ENCODE peak calls at places on chromosomes 13 and 19, in eight cellular contexts. F is A549, H is PC-3, O is body of pancreas, I is spleen, M is AG04450, C is HCT116, A is heart left ventricle. U is an unnamed sample.

GRCh38 chr13:24032252-24032651 is 128.3 kb upstream of the SPATA13 start:
- DNase-seq in F (no peak), H (no peak), O (no peak), I (no peak), M (peak), C (no peak), A (no peak), U (no peak)

GRCh38 chr19:2969104-2969504 is 8.3 kb upstream of the TLE6 start:
- DNase-seq in F (no peak), H (no peak), O (peak), I (no peak), M (no peak), C (no peak), A (peak), U (peak)

GRCh38 chr19:52343548-52343947 is 7.5 kb downstream of the ZNF610 start:
- DNase-seq in F (peak), H (peak), O (peak), I (no peak), M (no peak), C (peak), A (peak), U (peak)

GRCh38 chr19:55391702-55392615 is 6.2 kb downstream of the RPL28 start:
- DNase-seq in F (no peak), H (peak), O (no peak), I (no peak), M (peak), C (no peak), A (no peak), U (no peak)

GRCh38 chr19:9070066-9070465 is 16.8 kb upstream of the OR1M1 start:
- DNase-seq in F (peak), H (no peak), O (no peak), I (no peak), M (no peak), C (no peak), A (no peak), U (peak)

GRCh38 chr13:84917252-84917878 is 881.9 kb downstream of the SLITRK6 start:
- DNase-seq in F (peak), H (peak), O (no peak), I (no peak), M (no peak), C (no peak), A (no peak), U (no peak)

GRCh38 chr19:55467236-55468053 is 2.9 kb upstream of the C19orf85 start:
- DNase-seq in F (peak), H (peak), O (peak), I (peak), M (no peak), C (no peak), A (peak), U (peak)

GRCh38 chr13:100550433-100550832 is 38.2 kb downstream of the GGACT start:
- DNase-seq in F (no peak), H (no peak), O (peak), I (no peak), M (no peak), C (no peak), A (peak), U (no peak)

GRCh38 chr19:57708641-57709354 is at the start of gene ZNF154:
- DNase-seq in F (no peak), H (no peak), O (peak), I (peak), M (peak), C (no peak), A (peak), U (peak)

GRCh38 chr19:28296506-28296905 is 916.4 kb downstream of the UQCRFS1 start:
- DNase-seq in F (no peak), H (no peak), O (no peak), I (no peak), M (no peak), C (no peak), A (no peak), U (no peak)

GRCh38 chr19:13051581-13052165 is 51.0 kb downstream of the LYL1 start:
- DNase-seq in F (peak), H (peak), O (peak), I (no peak), M (no peak), C (no peak), A (peak), U (peak)

GRCh38 chr19:13765395-13766094 is 1.2 kb downstream of the MRI1 start:
- DNase-seq in F (no peak), H (peak), O (no peak), I (no peak), M (no peak), C (no peak), A (no peak), U (no peak)

GRCh38 chr19:480016-480855 is 16.1 kb upstream of the MADCAM1 start:
- DNase-seq in F (peak), H (peak), O (peak), I (peak), M (no peak), C (no peak), A (peak), U (peak)
- H3K4me3 ChIP-seq in F (peak), H (peak), O (no peak), I (no peak), M (peak), C (no peak), A (no peak), U (no peak)

GRCh38 chr13:103039183-103039582 is 27.0 kb downstream of the SLC10A2 start:
- DNase-seq in F (no peak), H (no peak), O (no peak), I (no peak), M (no peak), C (no peak), A (no peak), U (no peak)
- TF ChIP-seq CTCF in F (no peak), H (no peak), O (no peak), I (no peak), M (no peak), C (no peak), A (no peak), U (no peak)

DNA sequence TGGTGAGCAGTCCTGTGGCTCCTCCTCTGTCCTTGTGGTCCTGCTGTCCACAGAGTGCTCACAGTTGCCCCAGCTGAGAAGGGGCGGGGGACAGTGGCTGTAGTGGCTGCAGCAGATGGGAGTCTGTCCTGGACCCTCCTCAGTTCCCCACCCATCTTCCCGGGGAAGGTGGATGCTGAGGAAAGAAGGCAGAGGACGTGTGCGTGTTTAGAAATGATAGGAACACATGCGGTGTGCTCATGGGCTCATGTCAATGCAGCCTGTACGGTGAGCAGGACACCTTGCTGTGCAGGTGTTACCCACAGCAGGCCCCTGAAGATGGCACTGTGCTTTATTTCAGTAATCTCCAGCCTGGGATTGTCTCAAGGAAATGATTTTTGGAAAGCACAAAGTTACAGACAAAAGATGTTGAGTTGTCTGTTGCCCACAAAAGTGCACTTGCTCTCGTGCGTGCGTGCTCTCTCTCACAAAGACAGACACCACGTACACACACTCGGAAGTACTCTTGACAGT is 49.2 kb upstream of the TEX29 start:
- DNase-seq in F (no peak), H (no peak), O (no peak), I (no peak), M (no peak), C (no peak), A (no peak), U (no peak)
- H3K27ac ChIP-seq in F (no peak), H (no peak), O (no peak), I (no peak), M (no peak), C (no peak), A (no peak), U (no peak)

DNA sequence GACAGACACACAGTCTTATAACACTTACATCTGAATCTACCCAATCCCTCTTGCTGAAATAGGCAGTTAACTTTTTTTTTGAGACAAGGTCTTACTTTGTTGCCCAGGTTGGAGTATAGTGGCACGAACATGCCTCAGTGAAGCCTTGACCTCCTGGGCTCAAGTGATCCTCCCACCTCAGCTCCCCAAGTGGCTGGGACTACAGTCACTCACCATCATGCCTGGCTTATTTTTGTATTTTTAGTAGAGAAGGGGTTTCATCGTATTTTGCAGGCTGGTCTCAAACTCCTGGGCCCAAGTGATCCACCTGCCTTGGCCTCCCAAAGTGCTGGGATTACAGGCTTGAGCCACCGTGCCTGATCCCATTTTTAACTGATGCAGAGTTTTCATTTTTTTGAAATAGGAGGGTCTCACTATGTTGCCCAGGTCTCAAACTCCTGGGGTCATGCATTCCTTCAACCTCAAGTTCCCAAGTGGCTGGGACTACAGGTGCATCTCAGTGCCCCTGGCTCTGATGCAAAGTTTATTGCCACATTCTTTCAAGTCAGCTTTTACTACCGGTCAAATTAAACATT is 7.6 kb downstream of the ELF1 start:
- DNase-seq in F (no peak), H (no peak), O (no peak), I (no peak), M (no peak), C (no peak), A (no peak), U (no peak)
- H3K4me3 ChIP-seq in F (no peak), H (no peak), O (no peak), I (no peak), M (no peak), C (no peak), A (no peak), U (no peak)

U was measured in thyroid gland.